ENCODE peak calls at places on chromosomes 13 and 19, in nine cellular contexts. N, D, A, H, K, W, L, Y and J are unnamed samples. For H3K4me1, the result is how much of the 10 kb centered on the place peaks cover.

GRCh38 chr19:19956431-19957075 is 55.8 kb downstream of the ZNF93 start:
- DNase-seq in N (no peak), D (no peak), A (no peak), H (peak), K (peak), W (no peak), L (no peak), Y (no peak), J (no peak)

GRCh38 chr13:111396457-111396856 is 76.0 kb downstream of the TEX29 start:
- DNase-seq in N (no peak), D (no peak), A (no peak), H (no peak), K (no peak), W (no peak), L (no peak), Y (peak), J (no peak)

GRCh38 chr13:67238277-67238859 is 8.2 kb upstream of the PCDH9 start:
- DNase-seq in N (no peak), D (no peak), A (peak), H (peak), K (peak), W (no peak), L (no peak), Y (no peak), J (no peak)

GRCh38 chr13:27634791-27635190 is 13.1 kb downstream of the POLR1D start:
- DNase-seq in N (no peak), D (no peak), A (peak), H (no peak), K (no peak), W (no peak), L (no peak), Y (no peak), J (no peak)

GRCh38 chr19:756232-756631 is 5.3 kb downstream of the MISP start:
- DNase-seq in N (no peak), D (no peak), A (peak), H (no peak), K (peak), W (no peak), L (no peak), Y (no peak), J (no peak)

GRCh38 chr19:19600793-19601346 is 17.6 kb downstream of the PBX4 start:
- DNase-seq in N (no peak), D (no peak), A (no peak), H (no peak), K (no peak), W (no peak), L (peak), Y (no peak), J (no peak)

GRCh38 chr19:13817018-13817614 is 21.9 kb downstream of the ZSWIM4 start:
- DNase-seq in N (no peak), D (peak), A (no peak), H (peak), K (peak), W (no peak), L (peak), Y (no peak), J (peak)

GRCh38 chr13:110017379-110017778 is 231.0 kb upstream of the IRS2 start:
- DNase-seq in N (no peak), D (no peak), A (peak), H (no peak), K (peak), W (no peak), L (no peak), Y (no peak), J (no peak)

GRCh38 chr13:93466502-93467036 is 240.0 kb downstream of the GPC6 start:
- DNase-seq in N (no peak), D (no peak), A (no peak), H (no peak), K (no peak), W (no peak), L (no peak), Y (no peak), J (no peak)

GRCh38 chr13:21336609-21337008 is 122.5 kb downstream of the ZDHHC20 start:
- DNase-seq in N (no peak), D (no peak), A (no peak), H (no peak), K (no peak), W (no peak), L (no peak), Y (no peak), J (no peak)

GRCh38 chr19:56683119-56683518 is 11.6 kb upstream of the ZNF835 start:
- DNase-seq in N (no peak), D (no peak), A (no peak), H (no peak), K (no peak), W (no peak), L (no peak), Y (no peak), J (no peak)

GRCh38 chr19:33426621-33427475 is 53.3 kb downstream of the CEBPG start:
- DNase-seq in N (no peak), D (peak), A (no peak), H (peak), K (no peak), W (no peak), L (no peak), Y (no peak), J (no peak)

GRCh38 chr19:1455002-1455335 is 5.0 kb downstream of the APC2 start:
- DNase-seq in N (no peak), D (peak), A (peak), H (no peak), K (no peak), W (no peak), L (no peak), Y (no peak), J (no peak)

GRCh38 chr19:19451429-19452240 is 46.2 kb downstream of the GATAD2A start:
- DNase-seq in N (no peak), D (no peak), A (no peak), H (no peak), K (no peak), W (no peak), L (no peak), Y (no peak), J (no peak)

GRCh38 chr19:21835429-21835809 is 563 bp downstream of the ZNF43 start:
- DNase-seq in N (no peak), D (no peak), A (no peak), H (no peak), K (no peak), W (no peak), L (no peak), Y (peak), J (no peak)

GRCh38 chr19:9702186-9702585 is 27.3 kb upstream of the ZNF562 start:
- DNase-seq in N (no peak), D (no peak), A (no peak), H (no peak), K (no peak), W (no peak), L (no peak), Y (no peak), J (no peak)

GRCh38 chr19:46635920-46636761 is at the start of gene GNG8:
- DNase-seq in N (no peak), D (peak), A (no peak), H (peak), K (no peak), W (no peak), L (no peak), Y (no peak), J (no peak)

GRCh38 chr19:42357290-42357689 is 31.9 kb downstream of the MEGF8 start:
- DNase-seq in N (no peak), D (peak), A (no peak), H (no peak), K (no peak), W (no peak), L (no peak), Y (no peak), J (no peak)

GRCh38 chr13:94480672-94481145 is 1.2 kb upstream of the DCT start:
- DNase-seq in N (no peak), D (peak), A (peak), H (no peak), K (no peak), W (peak), L (no peak), Y (no peak), J (no peak)

GRCh38 chr19:46413262-46414031 is at the start of gene CCDC8:
- DNase-seq in N (peak), D (peak), A (peak), H (peak), K (peak), W (peak), L (peak), Y (peak), J (peak)

GRCh38 chr13:99828114-99828513 is 143.5 kb downstream of the ZIC5 start:
- DNase-seq in N (no peak), D (no peak), A (no peak), H (no peak), K (no peak), W (no peak), L (no peak), Y (no peak), J (no peak)
- H3K4me1 ChIP-seq in N (under half), D (under half), A (under half), H (under half), K (under half), W (under half), L (under half), Y (under half), J (under half)

DNA sequence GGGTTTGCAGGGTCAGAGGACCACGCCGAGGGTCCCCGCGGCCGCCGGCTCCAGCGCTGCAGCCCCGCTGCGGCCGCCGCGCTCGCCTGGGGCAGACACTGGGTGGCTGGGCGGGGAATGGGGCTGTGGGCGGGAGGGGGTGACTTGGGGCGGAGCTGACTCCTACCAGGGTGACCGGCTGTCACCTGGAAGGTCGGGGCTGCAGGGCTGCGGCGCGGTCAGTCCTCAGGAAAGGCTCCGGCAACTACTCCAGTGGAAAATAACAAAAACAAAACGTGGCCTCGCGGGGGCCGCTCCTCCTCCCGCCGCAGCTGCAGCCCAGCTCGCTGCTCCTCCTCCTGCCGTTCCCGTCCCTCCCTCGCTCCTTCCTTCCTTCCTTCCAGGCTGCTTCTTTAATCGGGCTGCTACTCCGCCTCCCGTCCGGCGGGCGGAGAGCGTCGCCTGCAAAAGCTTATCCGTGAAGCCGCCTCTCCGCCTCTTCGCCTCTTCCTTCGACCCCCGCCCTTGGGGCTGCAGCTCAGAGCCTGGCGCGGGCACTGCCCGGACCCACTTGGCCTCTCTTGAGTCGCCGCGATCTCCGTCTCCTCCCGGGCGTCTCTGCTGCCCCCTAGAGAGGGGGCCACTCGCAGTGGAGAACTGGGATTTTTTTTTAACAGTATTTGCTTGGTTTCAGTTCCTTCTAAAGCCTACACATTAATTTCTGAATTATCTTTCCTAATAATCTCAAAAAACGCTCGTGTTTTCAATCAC is at the start of gene TBC1D4:
- DNase-seq in N (peak), D (peak), A (peak), H (peak), K (peak), W (peak), L (peak), Y (peak), J (peak)
- H3K4me1 ChIP-seq in N (under half), D (under half), A (under half), H (under half), K (under half), W (under half), L (under half), Y (under half), J (under half)

GRCh38 chr13:40189885-40190655 is 476.4 kb downstream of the FOXO1 start:
- DNase-seq in N (peak), D (peak), A (peak), H (no peak), K (peak), W (no peak), L (no peak), Y (no peak), J (no peak)
- H3K4me1 ChIP-seq in N (half or more), D (under half), A (under half), H (under half), K (under half), W (under half), L (under half), Y (half or more), J (under half)

DNA sequence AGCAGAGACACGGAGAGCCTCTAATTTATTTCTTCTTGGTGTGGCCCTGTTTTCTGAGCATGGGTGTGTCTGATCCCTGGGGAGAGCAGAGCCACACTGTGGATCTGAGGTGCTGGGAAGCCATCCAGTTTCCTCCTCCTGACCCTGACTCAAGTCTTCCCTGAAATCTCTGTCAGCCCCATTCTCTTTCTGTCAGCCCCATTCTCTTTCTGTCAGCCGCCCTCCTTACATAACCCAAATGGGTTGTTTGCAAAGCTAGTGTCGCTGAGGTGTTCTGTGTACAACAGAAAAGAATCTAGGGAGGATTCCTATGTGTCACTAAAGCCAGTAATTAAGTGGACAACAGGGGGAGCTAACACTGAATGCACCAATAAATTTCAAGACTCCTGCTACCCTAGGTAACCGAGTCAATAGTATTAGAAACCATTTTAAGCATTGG is 50.2 kb downstream of the LRCH1 start:
- DNase-seq in N (no peak), D (no peak), A (no peak), H (no peak), K (peak), W (no peak), L (no peak), Y (no peak), J (no peak)
- H3K4me1 ChIP-seq in N (half or more), D (under half), A (under half), H (under half), K (under half), W (under half), L (half or more), Y (half or more), J (under half)

GRCh38 chr13:99258210-99258860 is at the start of gene GPR18:
- DNase-seq in N (no peak), D (no peak), A (no peak), H (no peak), K (no peak), W (no peak), L (no peak), Y (no peak), J (no peak)
- H3K4me1 ChIP-seq in N (under half), D (under half), A (under half), H (under half), K (under half), W (under half), L (under half), Y (under half), J (under half)

GRCh38 chr13:48241651-48242050 is 8.6 kb downstream of the ITM2B start:
- DNase-seq in N (no peak), D (no peak), A (no peak), H (no peak), K (no peak), W (no peak), L (no peak), Y (no peak), J (no peak)
- H3K4me1 ChIP-seq in N (half or more), D (under half), A (under half), H (under half), K (under half), W (half or more), L (under half), Y (half or more), J (under half)

DNA sequence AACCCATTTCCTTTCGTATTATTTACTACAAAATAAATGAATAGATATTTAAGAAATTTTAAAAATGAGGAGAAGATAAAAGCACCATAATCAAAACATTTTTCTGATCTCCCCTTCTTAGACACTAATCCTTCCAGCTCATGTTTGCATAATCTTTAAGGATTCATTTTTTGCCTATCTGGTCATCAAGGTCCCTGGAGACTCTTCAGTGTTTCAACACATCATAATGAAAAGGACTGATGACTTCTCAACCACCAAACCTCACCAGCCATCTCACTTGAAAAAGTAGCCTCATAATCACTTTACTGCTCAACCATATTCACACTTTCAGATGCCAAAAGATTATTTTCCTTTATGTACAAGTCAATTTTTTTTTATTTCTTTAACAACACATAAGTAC is 80.1 kb downstream of the DCLK1 start:
- DNase-seq in N (no peak), D (no peak), A (no peak), H (no peak), K (no peak), W (no peak), L (no peak), Y (no peak), J (no peak)
- H3K4me1 ChIP-seq in N (under half), D (under half), A (under half), H (under half), K (under half), W (under half), L (under half), Y (under half), J (under half)

GRCh38 chr13:33205224-33205623 is 80.3 kb downstream of the STARD13 start:
- DNase-seq in N (no peak), D (no peak), A (no peak), H (no peak), K (no peak), W (no peak), L (no peak), Y (no peak), J (no peak)

GRCh38 chr13:33204130-33204927 is 81.2 kb downstream of the STARD13 start:
- DNase-seq in N (peak), D (peak), A (no peak), H (no peak), K (no peak), W (peak), L (peak), Y (peak), J (no peak)

GRCh38 chr13:33206425-33206824 is 79.1 kb downstream of the STARD13 start:
- DNase-seq in N (no peak), D (no peak), A (no peak), H (no peak), K (no peak), W (no peak), L (no peak), Y (no peak), J (no peak)

GRCh38 chr13:33206945-33207615 is 78.5 kb downstream of the STARD13 start:
- DNase-seq in N (no peak), D (no peak), A (no peak), H (no peak), K (no peak), W (no peak), L (no peak), Y (no peak), J (no peak)

GRCh38 chr13:33205804-33206221 is 79.7 kb downstream of the STARD13 start:
- DNase-seq in N (no peak), D (no peak), A (no peak), H (no peak), K (no peak), W (no peak), L (no peak), Y (peak), J (no peak)
- H3K4me1 ChIP-seq in N (half or more), D (under half), A (under half), H (under half), K (under half), W (under half), L (under half), Y (half or more), J (under half)

DNA sequence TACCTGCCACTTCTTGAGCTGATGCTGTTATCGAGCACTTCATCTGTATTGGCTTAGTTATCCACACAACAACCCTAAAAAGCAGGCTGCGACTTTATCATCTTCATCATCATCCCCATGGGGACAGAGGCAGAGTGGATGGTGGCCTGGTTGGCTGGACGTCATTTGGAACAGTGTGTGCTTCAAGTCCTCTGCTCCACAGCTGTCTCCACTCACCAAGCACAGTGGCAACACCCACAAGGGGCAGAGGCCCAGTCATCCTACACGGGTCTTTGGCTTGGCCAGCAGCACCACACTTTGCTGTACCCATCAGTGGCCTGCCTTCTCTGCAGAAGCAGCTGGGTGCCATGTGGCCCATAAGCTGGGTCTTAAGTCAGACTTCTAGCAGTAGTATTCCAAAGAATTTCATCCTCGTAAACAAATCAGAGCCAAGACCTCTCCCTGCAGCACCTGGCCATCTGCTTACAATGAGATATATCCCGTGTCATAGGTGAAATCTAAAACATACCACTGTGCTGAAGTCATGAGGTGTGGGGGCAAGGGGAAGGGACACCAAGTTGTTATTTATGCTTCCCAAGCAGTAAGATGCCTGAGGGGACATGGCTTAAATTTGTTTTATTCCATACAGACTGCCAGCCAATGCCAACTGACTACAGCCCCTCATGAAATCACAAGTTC is 47.9 kb upstream of the EPHX3 start:
- DNase-seq in N (no peak), D (peak), A (no peak), H (no peak), K (peak), W (peak), L (no peak), Y (peak), J (no peak)
- H3K4me1 ChIP-seq in N (half or more), D (half or more), A (half or more), H (half or more), K (under half), W (half or more), L (half or more), Y (half or more), J (under half)

DNA sequence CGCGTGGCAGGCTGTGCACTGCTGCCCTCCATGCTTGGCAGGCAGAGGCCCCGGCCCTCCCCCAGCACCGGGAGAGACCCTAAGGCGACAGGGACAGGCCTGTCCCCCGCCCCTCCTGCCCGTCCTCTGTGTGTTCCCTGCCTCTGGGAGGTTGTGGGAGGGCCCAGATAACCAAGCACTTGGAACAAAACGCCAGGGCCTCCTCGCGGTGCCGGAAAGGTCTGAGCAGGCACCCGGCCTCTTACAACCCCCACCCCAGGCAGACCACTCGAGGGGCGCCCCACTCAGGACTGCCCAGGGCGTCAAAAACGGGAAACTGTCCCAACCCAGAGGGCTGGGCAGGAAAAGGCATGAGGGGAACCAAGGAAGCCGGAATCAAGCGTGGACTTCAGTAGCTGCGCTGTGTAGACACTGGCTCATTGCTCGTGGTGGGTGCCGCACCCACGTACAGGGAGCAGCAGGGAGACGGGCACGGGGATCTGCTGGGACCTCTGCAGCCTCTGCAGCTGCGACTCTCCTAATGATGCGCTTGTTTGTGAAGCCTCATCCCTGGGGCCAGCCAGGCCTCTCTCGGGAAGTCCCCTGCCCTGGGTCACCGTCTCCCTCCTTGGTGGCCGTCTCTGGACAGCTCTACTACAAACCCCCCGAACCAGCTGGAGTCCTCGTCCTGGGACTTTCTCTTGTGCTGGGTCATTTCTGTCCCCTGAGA is 20.0 kb downstream of the GNA11 start:
- DNase-seq in N (no peak), D (peak), A (no peak), H (no peak), K (no peak), W (no peak), L (no peak), Y (no peak), J (no peak)
- H3K4me1 ChIP-seq in N (under half), D (under half), A (under half), H (under half), K (under half), W (under half), L (under half), Y (under half), J (under half)